ENCODE peak calls at places on chromosomes 13 and 19, in four cellular contexts. M is adrenal gland, Z is gastrocnemius medialis, K is neuronal stem cell. P is an unnamed sample. For H3K9me3, the result is how much of the 10 kb centered on the place peaks cover.

GRCh38 chr13:114068723-114069322 is 63.6 kb downstream of the RASA3 start:
- DNase-seq in M (peak), K (no peak), Z (no peak), P (no peak)

GRCh38 chr13:84684804-84685203 is 802.5 kb upstream of the SLITRK1 start:
- DNase-seq in M (no peak), Z (no peak), K (no peak), P (no peak)

GRCh38 chr13:45280751-45281634 is 60.0 kb downstream of the TPT1 start:
- DNase-seq in M (peak), Z (peak), K (peak), P (peak)

GRCh38 chr13:99316657-99317244 is 9.6 kb upstream of the GPR183 start:
- DNase-seq in K (no peak), M (no peak), Z (no peak), P (no peak)

GRCh38 chr13:46341112-46341711 is 45.8 kb downstream of the RUBCNL start:
- DNase-seq in M (no peak), Z (no peak), K (no peak), P (no peak)

GRCh38 chr19:5718579-5719273 is 1.2 kb downstream of the LONP1 start:
- DNase-seq in K (no peak), M (peak), Z (no peak), P (no peak)

GRCh38 chr19:6464070-6464873 is at the start of gene CRB3:
- DNase-seq in K (no peak), Z (no peak), M (no peak), P (no peak)

GRCh38 chr13:113532156-113532806 is 41.8 kb upstream of the DCUN1D2 start:
- DNase-seq in Z (no peak), M (no peak), K (peak), P (peak)

GRCh38 chr13:110391273-110391672 is 84.2 kb downstream of the COL4A2 start:
- DNase-seq in K (no peak), Z (no peak), M (no peak), P (no peak)

GRCh38 chr13:94901070-94901469 is 188.7 kb upstream of the SOX21 start:
- DNase-seq in Z (no peak), K (no peak), M (no peak), P (no peak)

GRCh38 chr19:720691-721160 is 12.0 kb downstream of the PALM start:
- DNase-seq in K (no peak), Z (no peak), M (no peak), P (no peak)
- H3K27ac ChIP-seq in K (no peak), Z (peak), M (no peak), P (peak)

DNA sequence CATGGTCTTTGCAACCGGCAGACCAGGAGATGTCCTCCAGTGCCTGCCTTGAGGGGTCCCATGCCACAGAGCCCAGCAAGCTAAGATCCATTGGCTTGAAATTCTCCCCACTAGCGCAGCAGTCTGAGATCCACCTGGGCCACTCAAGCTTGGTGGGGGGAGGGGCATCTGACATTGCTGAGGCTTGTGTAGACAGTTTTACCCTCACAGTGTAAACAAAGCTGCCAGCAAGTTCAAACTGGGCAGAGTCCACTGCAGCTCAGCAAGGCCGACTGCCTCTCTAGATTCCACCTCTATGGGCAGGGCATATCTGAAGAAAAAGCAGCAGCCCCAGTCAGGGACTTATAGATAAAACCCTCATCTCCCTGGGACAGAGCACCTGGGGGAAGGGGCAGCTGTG is 32.0 kb upstream of the ITM2B start:
- DNase-seq in Z (no peak), M (no peak), K (no peak), P (no peak)
- H3K9me3 ChIP-seq in Z (under half), M (under half), K (under half), P (under half)

DNA sequence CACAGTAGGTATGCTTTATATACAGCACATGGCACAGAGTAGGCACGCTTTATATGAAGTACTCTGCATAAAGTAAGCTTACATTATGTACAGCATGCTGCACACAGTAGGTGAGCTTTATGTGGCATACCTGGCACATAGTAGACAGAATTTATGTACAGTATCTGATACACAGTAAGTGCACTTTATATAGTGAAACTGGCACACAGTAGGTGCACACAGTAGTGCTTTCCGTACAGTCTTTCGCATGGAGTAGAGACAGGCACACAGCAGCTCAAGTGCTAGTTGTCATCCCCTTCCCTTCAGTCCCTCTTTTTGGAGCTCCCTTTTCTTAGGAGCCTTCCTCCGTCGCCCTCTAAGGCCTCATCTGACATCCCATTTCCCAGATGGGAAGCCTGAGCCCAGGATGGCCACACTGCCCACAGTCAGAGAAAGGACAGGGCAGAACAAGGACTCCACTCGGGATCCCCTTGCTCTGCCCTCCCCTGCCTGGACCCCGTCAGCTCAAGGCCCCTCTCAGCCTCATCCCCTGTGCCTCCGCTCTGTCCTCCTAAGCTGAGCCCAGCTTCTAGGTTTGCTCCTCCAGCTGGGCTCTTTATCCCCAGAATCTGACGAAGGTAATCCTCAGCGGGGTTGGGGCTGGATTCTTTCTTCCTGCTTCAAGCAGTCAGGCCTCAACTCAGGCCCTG is 852 bp upstream of the CYP4F12 start:
- DNase-seq in Z (no peak), K (no peak), M (no peak), P (no peak)
- H3K27ac ChIP-seq in Z (peak), K (no peak), M (peak), P (peak)

GRCh38 chr19:9461938-9462337 is 26.6 kb upstream of the ZNF266 start:
- DNase-seq in M (no peak), Z (no peak), K (no peak), P (no peak)
- H3K9me3 ChIP-seq in M (under half), Z (under half), K (under half), P (under half)

DNA sequence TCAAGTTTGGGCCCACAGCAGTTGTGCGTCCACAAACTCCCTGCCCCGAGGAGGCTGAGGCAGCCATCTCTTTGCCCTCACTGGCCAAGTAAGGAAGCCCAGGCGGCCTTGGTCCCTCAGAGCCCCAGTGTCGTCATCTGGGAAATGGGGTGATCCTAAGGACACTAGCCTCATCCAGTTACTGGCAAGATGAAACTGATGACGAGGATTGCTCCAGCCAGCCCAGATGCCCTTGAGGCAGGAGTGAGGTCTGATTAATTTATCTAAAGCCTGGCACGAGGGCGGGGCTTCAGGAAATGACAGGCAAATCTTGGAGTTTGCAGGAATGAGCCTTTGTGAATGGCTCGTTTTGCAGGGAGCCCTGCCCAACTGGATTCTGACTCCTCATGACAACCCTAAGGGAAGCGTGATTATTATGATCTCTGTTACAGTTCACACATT is 5.6 kb downstream of the LIPE start:
- DNase-seq in K (no peak), M (peak), Z (no peak), P (no peak)
- H3K27ac ChIP-seq in K (no peak), M (peak), Z (peak), P (peak)

DNA sequence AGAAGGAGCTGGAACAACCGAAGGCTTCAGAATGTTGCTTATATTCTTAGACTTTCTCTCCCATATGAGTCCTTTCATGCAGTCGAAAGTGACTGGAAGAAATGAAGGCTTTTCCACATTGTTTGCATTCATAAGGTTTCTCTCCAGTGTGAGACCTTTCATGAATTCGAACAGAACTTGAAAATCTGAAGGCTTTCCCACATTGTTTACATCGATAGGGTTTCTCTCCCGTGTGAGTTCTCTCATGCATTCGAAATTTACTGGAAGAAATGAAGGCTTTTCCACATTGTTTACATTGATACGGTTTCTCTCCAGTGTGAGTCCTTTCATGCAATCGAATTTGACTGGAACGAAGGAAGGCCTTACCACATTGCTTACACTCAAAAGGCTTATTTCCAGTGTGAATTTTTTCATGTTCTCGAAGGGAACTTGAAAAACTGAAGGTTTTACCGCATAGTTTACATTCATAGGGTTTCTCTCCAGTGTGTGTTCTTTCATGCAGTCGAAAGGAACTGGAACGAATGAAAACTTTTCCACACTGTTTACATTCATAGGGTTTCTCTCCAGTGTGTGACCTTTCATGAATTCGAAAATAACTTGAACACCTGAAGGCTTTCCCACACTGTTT is 21.5 kb downstream of the ZNF14 start:
- DNase-seq in M (no peak), Z (no peak), K (no peak), P (no peak)
- H3K9me3 ChIP-seq in M (half or more), Z (under half), K (half or more), P (under half)

GRCh38 chr19:7519411-7520130 is 2.9 kb upstream of the MCOLN1 start:
- DNase-seq in K (no peak), Z (no peak), M (no peak), P (no peak)

GRCh38 chr19:7522072-7522922 is at the start of gene MCOLN1:
- DNase-seq in M (peak), K (peak), Z (peak), P (peak)

GRCh38 chr19:7521551-7522071 is 813 bp upstream of the MCOLN1 start:
- DNase-seq in Z (no peak), M (no peak), K (no peak), P (peak)

GRCh38 chr19:7522923-7523667 is 671 bp downstream of the MCOLN1 start:
- DNase-seq in K (no peak), Z (no peak), M (peak), P (peak)

DNA sequence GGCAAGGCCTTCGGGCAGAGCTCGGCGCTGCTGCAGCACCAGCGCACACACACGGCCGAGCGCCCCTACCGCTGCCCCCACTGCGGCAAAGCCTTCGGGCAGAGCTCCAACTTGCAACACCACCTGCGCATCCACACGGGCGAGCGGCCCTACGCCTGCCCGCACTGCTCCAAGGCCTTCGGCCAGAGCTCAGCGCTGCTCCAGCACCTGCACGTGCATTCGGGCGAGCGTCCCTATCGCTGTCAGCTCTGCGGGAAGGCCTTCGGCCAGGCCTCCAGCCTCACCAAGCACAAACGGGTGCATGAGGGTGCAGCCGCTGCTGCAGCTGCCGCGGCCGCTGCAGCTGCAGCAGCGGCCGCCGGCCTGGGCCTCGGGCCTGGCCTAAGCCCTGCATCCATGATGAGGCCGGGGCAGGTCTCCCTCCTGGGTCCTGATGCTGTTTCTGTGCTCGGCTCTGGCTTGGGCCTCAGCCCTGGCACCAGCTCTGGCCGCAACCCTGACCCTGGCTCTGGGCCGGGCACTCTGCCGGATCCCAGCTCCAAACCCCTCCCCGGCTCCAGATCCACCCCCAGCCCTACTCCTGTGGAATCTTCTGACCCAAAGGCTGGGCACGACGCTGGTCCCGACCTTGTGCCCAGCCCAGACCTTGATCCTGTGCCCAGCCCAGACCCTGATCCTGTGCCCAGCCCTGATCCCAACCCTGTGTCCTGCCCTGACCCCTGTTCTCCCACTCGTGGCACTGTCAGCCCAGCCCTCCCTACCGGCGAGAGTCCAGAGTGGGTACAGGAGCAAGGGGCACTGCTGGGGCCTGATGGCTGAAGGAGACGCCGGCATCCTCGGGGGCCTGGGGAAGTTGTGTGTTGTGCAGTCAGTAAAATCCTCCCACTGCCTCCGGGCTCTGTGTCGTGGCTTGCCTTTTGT is 2.0 kb upstream of the MCOLN1 start:
- DNase-seq in M (peak), Z (no peak), K (no peak), P (peak)
- H3K27ac ChIP-seq in M (peak), Z (no peak), K (no peak), P (no peak)

GRCh38 chr19:34957830-34958751 is 5.9 kb downstream of the ZNF792 start:
- DNase-seq in K (no peak), M (peak), Z (no peak), P (no peak)

GRCh38 chr19:34960940-34961679 is 2.9 kb downstream of the ZNF792 start:
- DNase-seq in M (no peak), Z (no peak), K (no peak), P (no peak)

GRCh38 chr19:34960103-34960805 is 3.8 kb downstream of the ZNF792 start:
- DNase-seq in M (no peak), Z (no peak), K (no peak), P (no peak)

GRCh38 chr19:34961775-34962174 is 2.3 kb downstream of the ZNF792 start:
- DNase-seq in M (no peak), Z (no peak), K (no peak), P (no peak)

DNA sequence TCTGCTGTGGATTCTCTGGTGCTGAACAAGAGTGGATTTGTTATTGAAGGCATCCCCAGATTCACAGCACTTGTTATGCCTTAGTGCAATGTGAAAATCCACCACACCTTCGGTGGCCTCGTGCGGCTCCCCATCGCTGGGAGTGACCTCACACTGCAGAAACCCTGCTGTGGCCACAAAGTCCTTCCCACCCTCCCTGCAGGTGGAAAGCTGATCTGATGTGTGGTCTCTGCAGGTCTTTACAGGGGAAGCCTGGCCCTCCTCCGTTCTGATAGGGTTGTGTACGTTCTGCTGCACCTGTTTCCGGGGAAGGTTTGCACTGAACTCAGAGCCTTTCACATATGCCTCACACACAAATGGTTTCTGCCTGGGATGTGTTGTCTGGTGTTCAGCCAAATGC is 5.0 kb downstream of the ZNF792 start:
- DNase-seq in Z (no peak), K (no peak), M (peak), P (no peak)
- H3K9me3 ChIP-seq in Z (under half), K (half or more), M (under half), P (under half)

P was measured in right cardiac atrium.